ENCODE peak calls at places on chromosomes 12 and 14, in eight cellular contexts. M, H, C, X, U, V, K and A are unnamed samples.

GRCh38 chr12:109389146-109389545 is 41.4 kb downstream of the MYO1H start:
- DNase-seq in X (no peak), M (no peak), V (no peak), K (no peak), C (no peak), H (no peak), U (no peak), A (no peak)

GRCh38 chr12:6551496-6552139 is 4.2 kb downstream of the IFFO1 start:
- DNase-seq in U (no peak), X (no peak), K (peak), H (peak), V (peak), C (no peak), M (no peak), A (no peak)

GRCh38 chr14:89196561-89196960 is 220.5 kb downstream of the FOXN3 start:
- DNase-seq in H (no peak), U (no peak), V (no peak), C (no peak), K (no peak), M (no peak), X (no peak), A (no peak)

GRCh38 chr14:104724407-104724980 is 465 bp downstream of the ADSS1 start:
- DNase-seq in V (no peak), M (no peak), C (no peak), K (peak), U (no peak), X (no peak), H (no peak), A (no peak)

GRCh38 chr14:60812987-60813386 is 78.4 kb downstream of the MNAT1 start:
- DNase-seq in M (no peak), X (no peak), U (no peak), V (no peak), C (no peak), K (no peak), H (no peak), A (no peak)

GRCh38 chr14:92747701-92748258 is 647 bp downstream of the LGMN start:
- DNase-seq in V (peak), X (no peak), H (no peak), U (peak), M (no peak), C (no peak), K (no peak), A (no peak)

GRCh38 chr12:15677696-15678095 is 111.5 kb downstream of the EPS8 start:
- DNase-seq in C (no peak), M (no peak), H (no peak), K (no peak), U (no peak), X (no peak), V (no peak), A (no peak)

GRCh38 chr12:127773520-127773919 is 493.4 kb upstream of the TMEM132C start:
- DNase-seq in V (no peak), H (no peak), K (no peak), C (no peak), X (no peak), U (no peak), M (no peak), A (no peak)

GRCh38 chr12:89574736-89575208 is 48.9 kb upstream of the POC1B start:
- DNase-seq in K (no peak), X (no peak), M (peak), C (no peak), H (peak), U (no peak), V (peak), A (no peak)

GRCh38 chr14:23647619-23648018 is 11.5 kb downstream of the DHRS2 start:
- DNase-seq in M (no peak), X (no peak), H (no peak), V (no peak), C (no peak), U (no peak), K (no peak), A (no peak)

GRCh38 chr12:22459872-22460490 is 84.4 kb downstream of the C2CD5 start:
- DNase-seq in U (peak), H (peak), V (peak), X (peak), K (no peak), C (no peak), M (peak), A (no peak)

GRCh38 chr12:74776378-74776777 is 238.7 kb downstream of the ATXN7L3B start:
- DNase-seq in C (no peak), H (no peak), V (no peak), K (no peak), M (no peak), X (no peak), U (no peak), A (no peak)

GRCh38 chr12:107480836-107481608 is 204.6 kb upstream of the PWP1 start:
- DNase-seq in K (no peak), M (no peak), V (no peak), H (no peak), U (no peak), X (peak), C (no peak), A (no peak)

GRCh38 chr12:81143057-81143456 is 65.2 kb downstream of the ACSS3 start:
- DNase-seq in H (no peak), V (no peak), K (no peak), X (no peak), C (no peak), M (no peak), U (no peak), A (no peak)

GRCh38 chr14:37196604-37197420 is 925 bp upstream of the MIPOL1 start:
- DNase-seq in M (no peak), H (no peak), V (no peak), K (no peak), X (no peak), U (no peak), C (no peak), A (no peak)

GRCh38 chr12:2034633-2035420 is 18.0 kb upstream of the CACNA1C start:
- DNase-seq in K (peak), H (peak), V (peak), X (peak), U (peak), C (no peak), M (peak), A (peak)

GRCh38 chr12:106724116-106724515 is 50.4 kb upstream of the RIC8B start:
- DNase-seq in C (no peak), X (no peak), K (no peak), V (no peak), U (no peak), H (no peak), M (no peak), A (no peak)

GRCh38 chr14:32611752-32612151 is 282.7 kb downstream of the AKAP6 start:
- DNase-seq in M (no peak), U (peak), C (no peak), V (peak), H (peak), X (no peak), K (no peak), A (no peak)

GRCh38 chr12:15268927-15269552 is 47.8 kb upstream of the RERG start:
- DNase-seq in K (no peak), M (peak), H (peak), U (peak), C (no peak), X (peak), V (peak), A (no peak)

GRCh38 chr12:106682594-106683234 is 91.8 kb upstream of the RIC8B start:
- DNase-seq in H (peak), C (no peak), K (no peak), V (peak), M (peak), X (no peak), U (peak), A (no peak)

GRCh38 chr12:74424778-74425177 is 112.9 kb upstream of the ATXN7L3B start:
- DNase-seq in C (no peak), K (no peak), X (no peak), M (no peak), H (no peak), V (no peak), U (no peak), A (no peak)

GRCh38 chr12:7019043-7019569 is 830 bp upstream of the LPCAT3 start:
- DNase-seq in K (no peak), X (peak), U (peak), H (no peak), C (no peak), M (no peak), V (no peak), A (no peak)

GRCh38 chr12:101792046-101792931 is 38.5 kb downstream of the GNPTAB start:
- DNase-seq in M (no peak), V (peak), X (no peak), K (no peak), C (no peak), U (peak), H (no peak), A (no peak)